ENCODE peak calls at places on chromosome 11, in seven cellular contexts. One of them, this sample, is unnamed.

GRCh38 chr11:116563028-116563712 is 209.6 kb downstream of the BUD13 start:
- DNase-seq in cardiac fibroblast: peak
- DNase-seq in lower lobe of right lung: peak
- DNase-seq in brain microvascular endothelial cell: no peak
- DNase-seq in body of pancreas: peak
- DNase-seq in CD8-positive, alpha-beta T cell: no peak
- DNase-seq in astrocyte of the cerebellum: no peak
- DNase-seq in this sample: peak

GRCh38 chr11:99271527-99271926 is 250.8 kb downstream of the CNTN5 start:
- DNase-seq in cardiac fibroblast: no peak
- DNase-seq in lower lobe of right lung: no peak
- DNase-seq in brain microvascular endothelial cell: no peak
- DNase-seq in body of pancreas: no peak
- DNase-seq in CD8-positive, alpha-beta T cell: no peak
- DNase-seq in astrocyte of the cerebellum: no peak
- DNase-seq in this sample: no peak

GRCh38 chr11:19821412-19821875 is 108.8 kb downstream of the NAV2 start:
- DNase-seq in cardiac fibroblast: no peak
- DNase-seq in lower lobe of right lung: peak
- DNase-seq in brain microvascular endothelial cell: no peak
- DNase-seq in body of pancreas: peak
- DNase-seq in CD8-positive, alpha-beta T cell: no peak
- DNase-seq in astrocyte of the cerebellum: no peak
- DNase-seq in this sample: peak

GRCh38 chr11:92227954-92228935 is 3.6 kb downstream of the FAT3 start:
- DNase-seq in cardiac fibroblast: no peak
- DNase-seq in lower lobe of right lung: no peak
- DNase-seq in brain microvascular endothelial cell: no peak
- DNase-seq in body of pancreas: no peak
- DNase-seq in CD8-positive, alpha-beta T cell: no peak
- DNase-seq in astrocyte of the cerebellum: peak
- DNase-seq in this sample: no peak

GRCh38 chr11:123212406-123212805 is 17.4 kb upstream of the CLMP start:
- DNase-seq in cardiac fibroblast: no peak
- DNase-seq in lower lobe of right lung: no peak
- DNase-seq in brain microvascular endothelial cell: no peak
- DNase-seq in body of pancreas: no peak
- DNase-seq in CD8-positive, alpha-beta T cell: no peak
- DNase-seq in astrocyte of the cerebellum: no peak
- DNase-seq in this sample: no peak

GRCh38 chr11:122204206-122204605 is 88.2 kb upstream of the BLID start:
- DNase-seq in cardiac fibroblast: no peak
- DNase-seq in lower lobe of right lung: no peak
- DNase-seq in brain microvascular endothelial cell: peak
- DNase-seq in body of pancreas: no peak
- DNase-seq in CD8-positive, alpha-beta T cell: no peak
- DNase-seq in astrocyte of the cerebellum: no peak
- DNase-seq in this sample: no peak

GRCh38 chr11:44416776-44417175 is 106.8 kb upstream of the ALX4 start:
- DNase-seq in cardiac fibroblast: no peak
- DNase-seq in lower lobe of right lung: no peak
- DNase-seq in brain microvascular endothelial cell: no peak
- DNase-seq in body of pancreas: no peak
- DNase-seq in CD8-positive, alpha-beta T cell: no peak
- DNase-seq in astrocyte of the cerebellum: no peak
- DNase-seq in this sample: no peak

GRCh38 chr11:126124284-126124683 is 61.6 kb upstream of the CDON start:
- DNase-seq in cardiac fibroblast: no peak
- DNase-seq in lower lobe of right lung: no peak
- DNase-seq in brain microvascular endothelial cell: no peak
- DNase-seq in body of pancreas: no peak
- DNase-seq in CD8-positive, alpha-beta T cell: no peak
- DNase-seq in astrocyte of the cerebellum: no peak
- DNase-seq in this sample: no peak

GRCh38 chr11:10002221-10002620 is 291.8 kb downstream of the SBF2 start:
- DNase-seq in cardiac fibroblast: no peak
- DNase-seq in lower lobe of right lung: no peak
- DNase-seq in brain microvascular endothelial cell: no peak
- DNase-seq in body of pancreas: no peak
- DNase-seq in CD8-positive, alpha-beta T cell: no peak
- DNase-seq in astrocyte of the cerebellum: no peak
- DNase-seq in this sample: no peak

GRCh38 chr11:35717043-35717442 is 54.5 kb downstream of the TRIM44 start:
- DNase-seq in cardiac fibroblast: no peak
- DNase-seq in lower lobe of right lung: no peak
- DNase-seq in brain microvascular endothelial cell: no peak
- DNase-seq in body of pancreas: no peak
- DNase-seq in CD8-positive, alpha-beta T cell: no peak
- DNase-seq in astrocyte of the cerebellum: no peak
- DNase-seq in this sample: no peak
- TF ChIP-seq CTCF in cardiac fibroblast: no peak
- TF ChIP-seq CTCF in lower lobe of right lung: no peak
- TF ChIP-seq CTCF in brain microvascular endothelial cell: peak
- TF ChIP-seq CTCF in body of pancreas: no peak
- TF ChIP-seq CTCF in CD8-positive, alpha-beta T cell: no peak
- TF ChIP-seq CTCF in astrocyte of the cerebellum: no peak
- TF ChIP-seq CTCF in this sample: no peak

GRCh38 chr11:110094298-110095073 is 1.3 kb downstream of the ZC3H12C start:
- DNase-seq in cardiac fibroblast: no peak
- DNase-seq in lower lobe of right lung: no peak
- DNase-seq in brain microvascular endothelial cell: no peak
- DNase-seq in body of pancreas: no peak
- DNase-seq in CD8-positive, alpha-beta T cell: no peak
- DNase-seq in astrocyte of the cerebellum: no peak
- DNase-seq in this sample: no peak

GRCh38 chr11:110090466-110091026 is 2.6 kb upstream of the ZC3H12C start:
- DNase-seq in cardiac fibroblast: no peak
- DNase-seq in lower lobe of right lung: no peak
- DNase-seq in brain microvascular endothelial cell: no peak
- DNase-seq in body of pancreas: no peak
- DNase-seq in CD8-positive, alpha-beta T cell: no peak
- DNase-seq in astrocyte of the cerebellum: no peak
- DNase-seq in this sample: no peak

GRCh38 chr11:110091995-110092576 is 1.1 kb upstream of the ZC3H12C start:
- DNase-seq in cardiac fibroblast: no peak
- DNase-seq in lower lobe of right lung: no peak
- DNase-seq in brain microvascular endothelial cell: no peak
- DNase-seq in body of pancreas: no peak
- DNase-seq in CD8-positive, alpha-beta T cell: no peak
- DNase-seq in astrocyte of the cerebellum: no peak
- DNase-seq in this sample: no peak

GRCh38 chr11:110093407-110094297 is 460 bp downstream of the ZC3H12C start:
- DNase-seq in cardiac fibroblast: peak
- DNase-seq in lower lobe of right lung: peak
- DNase-seq in brain microvascular endothelial cell: peak
- DNase-seq in body of pancreas: peak
- DNase-seq in CD8-positive, alpha-beta T cell: no peak
- DNase-seq in astrocyte of the cerebellum: peak
- DNase-seq in this sample: peak

DNA sequence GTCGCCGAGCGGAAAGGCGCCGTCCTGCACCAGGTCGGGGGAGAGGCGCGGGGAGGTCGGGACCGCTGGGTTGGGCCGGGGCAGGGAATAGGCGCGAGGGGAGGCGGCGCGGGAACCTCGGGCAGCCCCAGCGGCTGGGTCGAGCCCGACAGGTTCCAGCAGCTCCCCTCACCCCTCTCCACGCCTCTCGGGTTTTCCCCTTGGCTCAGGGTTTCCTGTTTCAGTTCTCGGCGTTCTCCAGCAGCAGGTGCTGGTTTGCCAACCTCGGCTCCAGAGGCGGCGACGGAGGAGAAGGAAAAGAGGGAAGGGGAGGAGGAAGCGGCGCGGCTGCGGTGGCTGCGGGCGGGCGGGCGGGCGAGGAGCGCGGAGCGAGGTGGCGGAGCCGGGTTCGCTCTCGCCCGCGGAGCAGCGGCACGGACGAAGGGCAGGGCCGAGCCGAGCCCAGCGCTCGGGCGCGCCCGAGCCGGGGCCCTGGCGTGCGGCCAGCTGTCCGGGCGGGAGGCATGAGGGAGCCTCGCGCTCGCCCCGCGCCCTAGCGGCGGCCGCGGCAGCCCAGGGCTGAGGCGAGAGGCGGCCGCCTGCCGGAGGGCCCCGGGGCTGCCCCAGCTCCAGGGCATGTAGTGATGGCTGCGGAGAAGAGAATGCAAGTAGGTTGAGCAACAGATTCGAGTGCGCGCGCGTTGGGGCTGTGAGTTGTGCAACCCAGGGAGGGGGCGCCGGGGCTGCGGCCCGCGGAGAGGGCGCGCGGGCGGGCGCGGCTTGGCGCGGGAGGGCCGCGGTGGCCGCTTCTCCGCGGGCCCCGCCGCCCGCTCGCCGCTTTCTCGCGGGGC is at the start of gene ZC3H12C:
- DNase-seq in cardiac fibroblast: peak
- DNase-seq in lower lobe of right lung: peak
- DNase-seq in brain microvascular endothelial cell: peak
- DNase-seq in body of pancreas: peak
- DNase-seq in CD8-positive, alpha-beta T cell: no peak
- DNase-seq in astrocyte of the cerebellum: peak
- DNase-seq in this sample: peak
- TF ChIP-seq CTCF in cardiac fibroblast: peak
- TF ChIP-seq CTCF in lower lobe of right lung: peak
- TF ChIP-seq CTCF in brain microvascular endothelial cell: peak
- TF ChIP-seq CTCF in body of pancreas: peak
- TF ChIP-seq CTCF in CD8-positive, alpha-beta T cell: no peak
- TF ChIP-seq CTCF in astrocyte of the cerebellum: peak
- TF ChIP-seq CTCF in this sample: peak

DNA sequence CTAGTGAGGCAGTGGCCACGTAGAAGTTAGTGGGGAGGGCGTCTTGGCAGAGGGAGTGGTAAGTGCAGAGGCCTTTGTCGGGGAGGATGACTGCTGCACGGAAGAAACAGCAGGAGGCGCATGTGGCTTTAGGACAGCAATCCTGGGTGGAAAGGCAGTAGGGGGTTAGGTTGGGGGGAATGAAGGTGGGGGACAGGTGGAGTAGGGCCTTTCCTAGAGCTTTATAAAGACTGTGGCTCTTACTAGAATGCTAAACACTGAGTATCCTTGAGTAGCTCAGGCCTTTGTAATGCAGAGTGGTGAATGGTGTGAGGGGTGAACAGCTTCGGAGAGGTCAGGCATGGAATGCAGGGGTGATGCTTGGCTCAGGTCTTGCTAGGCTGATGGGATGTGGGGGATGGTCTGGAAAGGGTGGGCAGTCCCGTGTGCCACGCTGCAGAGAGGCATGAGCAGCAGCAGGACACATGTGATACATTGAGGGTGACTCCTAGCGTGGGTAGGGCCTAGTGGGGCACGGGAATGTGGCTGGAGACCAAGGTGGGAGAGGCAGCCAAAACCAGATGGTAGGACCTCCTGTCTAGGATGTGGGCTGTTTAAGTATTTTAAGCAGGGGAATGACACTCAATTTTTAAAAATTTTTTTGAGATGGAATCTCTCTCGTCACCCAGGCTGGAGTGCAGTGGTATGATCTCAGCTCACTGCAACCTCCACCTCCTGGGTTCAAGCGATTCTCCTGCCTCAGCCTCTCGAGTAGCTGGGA is 19.2 kb downstream of the AP2A2 start:
- DNase-seq in cardiac fibroblast: peak
- DNase-seq in lower lobe of right lung: no peak
- DNase-seq in brain microvascular endothelial cell: no peak
- DNase-seq in body of pancreas: no peak
- DNase-seq in CD8-positive, alpha-beta T cell: no peak
- DNase-seq in astrocyte of the cerebellum: no peak
- DNase-seq in this sample: no peak
- TF ChIP-seq CTCF in cardiac fibroblast: peak
- TF ChIP-seq CTCF in lower lobe of right lung: no peak
- TF ChIP-seq CTCF in brain microvascular endothelial cell: peak
- TF ChIP-seq CTCF in body of pancreas: no peak
- TF ChIP-seq CTCF in CD8-positive, alpha-beta T cell: no peak
- TF ChIP-seq CTCF in astrocyte of the cerebellum: peak
- TF ChIP-seq CTCF in this sample: no peak

DNA sequence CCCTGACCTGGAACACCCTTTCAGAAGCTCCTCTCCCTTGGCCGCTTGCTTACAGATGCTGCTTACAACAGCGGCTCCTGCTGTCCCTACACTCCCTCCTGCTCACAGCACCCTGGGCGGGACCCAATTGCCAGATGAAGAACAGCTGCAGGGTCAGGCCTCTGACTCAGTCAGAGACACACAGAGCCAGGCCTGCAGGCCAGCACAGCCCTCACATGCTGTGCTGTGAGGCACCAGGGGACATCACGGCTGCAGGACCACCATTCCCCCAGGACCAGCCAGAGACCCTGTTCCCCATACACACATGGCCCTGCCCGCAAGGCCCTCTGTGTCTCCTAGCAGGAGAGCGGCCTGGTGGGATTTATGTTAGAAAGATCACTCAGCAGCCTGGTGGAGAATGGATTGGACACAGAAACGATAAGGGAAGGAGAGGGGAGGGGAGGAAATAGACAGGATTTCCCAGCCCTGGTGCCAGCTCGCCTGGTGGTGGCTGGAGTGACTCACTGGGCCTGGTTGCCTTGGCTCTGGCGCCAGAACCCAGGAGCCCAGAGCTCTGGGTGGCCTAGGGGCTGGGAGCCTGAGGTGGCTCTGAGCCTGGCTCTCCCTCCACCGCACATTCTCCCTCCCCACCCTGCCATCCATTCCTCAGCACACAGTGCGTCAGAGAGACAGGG is 6.7 kb downstream of the CAPN5 start:
- DNase-seq in cardiac fibroblast: peak
- DNase-seq in lower lobe of right lung: peak
- DNase-seq in brain microvascular endothelial cell: peak
- DNase-seq in body of pancreas: peak
- DNase-seq in CD8-positive, alpha-beta T cell: no peak
- DNase-seq in astrocyte of the cerebellum: peak
- DNase-seq in this sample: peak
- TF ChIP-seq CTCF in cardiac fibroblast: peak
- TF ChIP-seq CTCF in lower lobe of right lung: peak
- TF ChIP-seq CTCF in brain microvascular endothelial cell: peak
- TF ChIP-seq CTCF in body of pancreas: no peak
- TF ChIP-seq CTCF in CD8-positive, alpha-beta T cell: no peak
- TF ChIP-seq CTCF in astrocyte of the cerebellum: peak
- TF ChIP-seq CTCF in this sample: peak

DNA sequence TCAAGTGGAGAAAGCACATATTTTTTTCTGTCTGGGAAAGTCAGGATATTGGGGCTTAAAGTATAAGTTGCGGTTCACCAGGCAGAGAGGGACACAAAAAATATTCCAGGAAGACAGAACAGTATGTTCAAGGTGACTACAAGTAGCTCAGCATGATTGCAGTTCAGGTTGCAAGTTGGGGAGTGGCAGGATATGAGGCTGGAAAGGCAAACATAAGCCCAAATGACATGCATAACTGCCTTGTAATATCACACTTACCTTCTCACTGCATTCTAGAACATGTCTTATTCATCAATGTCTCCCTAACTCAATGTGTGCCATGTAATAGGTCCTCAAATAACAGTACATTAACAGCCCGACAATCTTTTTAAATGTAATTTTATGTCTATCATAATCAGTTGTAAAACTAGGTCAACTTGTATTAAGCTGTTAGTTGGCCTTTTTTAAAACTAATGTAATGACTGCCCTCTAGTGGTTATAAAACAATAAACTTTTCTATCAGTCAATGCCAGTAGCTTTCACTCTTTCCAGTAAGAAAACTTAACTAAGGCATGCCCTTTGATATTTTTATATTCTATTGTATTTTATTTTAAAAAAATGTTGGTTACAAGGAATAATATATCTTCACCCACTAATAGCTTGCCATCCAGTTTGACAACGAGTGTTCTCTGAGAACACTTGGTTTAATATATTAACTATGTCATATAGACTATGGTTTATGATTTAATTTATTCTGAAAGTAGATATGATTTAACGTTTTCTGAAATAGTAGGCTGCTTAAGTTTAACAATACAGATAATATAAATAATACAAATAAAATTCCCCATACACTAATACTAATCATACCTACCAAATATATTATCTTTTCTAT is 39.4 kb upstream of the CFAP300 start:
- DNase-seq in cardiac fibroblast: peak
- DNase-seq in lower lobe of right lung: no peak
- DNase-seq in brain microvascular endothelial cell: no peak
- DNase-seq in body of pancreas: peak
- DNase-seq in CD8-positive, alpha-beta T cell: no peak
- DNase-seq in astrocyte of the cerebellum: peak
- DNase-seq in this sample: peak
- TF ChIP-seq CTCF in cardiac fibroblast: no peak
- TF ChIP-seq CTCF in lower lobe of right lung: peak
- TF ChIP-seq CTCF in brain microvascular endothelial cell: peak
- TF ChIP-seq CTCF in body of pancreas: peak
- TF ChIP-seq CTCF in CD8-positive, alpha-beta T cell: peak
- TF ChIP-seq CTCF in astrocyte of the cerebellum: no peak
- TF ChIP-seq CTCF in this sample: peak

This sample was measured in Calu3.